ENCODE peak calls at places on chromosomes 7 and 10, in nine cellular contexts. S, A, Y, X, Z, M, C, F and D are unnamed samples. For H3K27me3 and H3K9me3, the result is how much of the 10 kb centered on the place peaks cover.

GRCh38 chr10:58335306-58336005 is 650 bp downstream of the UBE2D1 start:
- DNase-seq in A (no peak), Z (peak), S (no peak), X (peak), F (peak), C (peak), Y (peak), M (peak), D (no peak)

GRCh38 chr7:113799896-113800295 is 118.9 kb downstream of the PPP1R3A start:
- DNase-seq in Z (no peak), A (no peak), F (no peak), Y (no peak), X (no peak), S (no peak), C (no peak), M (no peak), D (no peak)

GRCh38 chr7:47852330-47853245 is 95.7 kb downstream of the PKD1L1 start:
- DNase-seq in F (no peak), S (no peak), C (peak), M (no peak), Y (no peak), Z (no peak), A (no peak), X (no peak), D (no peak)

GRCh38 chr10:125124907-125125306 is 35.5 kb downstream of the CTBP2 start:
- DNase-seq in M (no peak), X (no peak), Z (peak), F (no peak), A (no peak), S (peak), C (no peak), Y (no peak), D (no peak)

GRCh38 chr10:72275351-72276012 is 1.8 kb downstream of the DDIT4 start:
- DNase-seq in Z (no peak), X (no peak), A (no peak), Y (no peak), F (no peak), M (no peak), C (no peak), S (no peak), D (no peak)

GRCh38 chr10:13349776-13350274 is 1.7 kb upstream of the SEPHS1 start:
- DNase-seq in Z (peak), M (peak), Y (peak), F (no peak), S (peak), X (peak), A (no peak), C (peak), D (no peak)

GRCh38 chr10:102509387-102509786 is 5.6 kb downstream of the SUFU start:
- DNase-seq in Y (no peak), Z (peak), A (no peak), M (no peak), F (no peak), C (no peak), X (no peak), S (no peak), D (no peak)

GRCh38 chr10:86346169-86346793 is 20.3 kb downstream of the GRID1 start:
- DNase-seq in S (peak), A (no peak), F (no peak), Z (peak), X (no peak), Y (no peak), M (no peak), C (no peak), D (no peak)

GRCh38 chr10:74936577-74937445 is 110.4 kb downstream of the KAT6B start:
- DNase-seq in X (no peak), C (no peak), Z (no peak), F (no peak), M (no peak), S (no peak), A (no peak), Y (no peak), D (no peak)

GRCh38 chr10:68127995-68128394 is 18.7 kb downstream of the MYPN start:
- DNase-seq in Y (no peak), Z (no peak), F (no peak), C (no peak), X (no peak), M (no peak), A (no peak), S (no peak), D (no peak)

GRCh38 chr10:71995880-71996597 is 31.8 kb downstream of the CHST3 start:
- DNase-seq in S (no peak), Z (no peak), M (no peak), X (no peak), A (no peak), Y (no peak), C (no peak), F (no peak), D (no peak)

GRCh38 chr7:37212526-37212925 is 236.1 kb downstream of the ELMO1 start:
- DNase-seq in C (no peak), S (no peak), X (no peak), A (no peak), Y (no peak), Z (no peak), F (peak), M (no peak), D (no peak)

GRCh38 chr10:23073527-23073926 is 21.9 kb upstream of the MSRB2 start:
- DNase-seq in Z (no peak), S (no peak), F (no peak), Y (no peak), C (no peak), X (no peak), A (no peak), M (no peak), D (no peak)

GRCh38 chr7:12674053-12674452 is 13.4 kb upstream of the ARL4A start:
- DNase-seq in Z (no peak), F (no peak), X (no peak), M (no peak), S (no peak), Y (no peak), A (no peak), C (no peak), D (no peak)

GRCh38 chr7:111735661-111736323 is 173.5 kb upstream of the IMMP2L start:
- DNase-seq in F (peak), Z (no peak), Y (no peak), X (peak), M (peak), A (peak), C (peak), S (no peak), D (no peak)

GRCh38 chr10:25174461-25175230 is at the start of gene GPR158:
- DNase-seq in A (peak), X (peak), F (peak), C (peak), S (peak), Y (peak), Z (peak), M (peak), D (no peak)
- H3K27me3 ChIP-seq in A (under half), X (under half), F (under half), C (under half), S (under half), Y (under half), Z (under half), M (half or more), D (under half)

GRCh38 chr7:89584896-89585295 is 569.4 kb upstream of the STEAP1 start:
- DNase-seq in S (no peak), C (no peak), X (no peak), A (no peak), M (no peak), Y (no peak), F (no peak), Z (no peak), D (no peak)
- H3K9me3 ChIP-seq in S (under half), C (under half), X (under half), A (under half), M (under half), Y (under half), F (under half), Z (under half), D (under half)

GRCh38 chr7:27491534-27491933 is 171.1 kb downstream of the HIBADH start:
- DNase-seq in S (peak), C (no peak), M (no peak), F (no peak), Z (no peak), Y (no peak), A (no peak), X (no peak), D (no peak)

GRCh38 chr7:27487509-27487908 is 175.2 kb downstream of the HIBADH start:
- DNase-seq in M (no peak), F (no peak), Y (no peak), X (no peak), C (no peak), S (peak), Z (no peak), A (no peak), D (no peak)

DNA sequence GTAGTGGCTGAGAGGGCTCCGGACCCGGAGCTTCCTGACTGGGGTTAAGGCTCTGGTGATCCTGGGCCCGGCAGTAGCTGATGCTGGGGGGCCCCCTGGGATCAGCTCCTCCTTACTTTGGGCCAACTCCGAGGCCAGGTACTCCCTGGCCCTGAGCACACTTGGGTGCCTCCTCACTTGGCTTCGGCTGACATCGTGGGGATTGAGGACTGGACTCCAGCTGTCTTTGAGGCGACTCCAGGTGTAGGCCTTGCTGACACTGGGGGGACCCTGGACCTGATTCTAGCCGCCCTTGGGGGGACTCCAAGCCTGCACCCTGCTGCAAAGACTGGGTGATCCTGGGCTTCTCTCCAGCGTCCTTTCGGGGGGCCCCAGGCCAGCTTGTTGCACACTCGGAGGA is 170.5 kb downstream of the HIBADH start:
- DNase-seq in M (no peak), S (peak), C (no peak), A (no peak), Y (no peak), F (no peak), X (no peak), Z (no peak), D (no peak)
- H3K27me3 ChIP-seq in M (under half), S (under half), C (under half), A (under half), Y (under half), F (under half), X (under half), Z (under half), D (under half)

GRCh38 chr7:57426629-57427003 is 23.4 kb upstream of the ZNF716 start:
- DNase-seq in X (no peak), Z (peak), Y (no peak), A (no peak), C (no peak), S (no peak), F (no peak), M (no peak), D (peak)
- H3K9me3 ChIP-seq in X (half or more), Z (under half), Y (under half), A (under half), C (under half), S (under half), F (under half), M (under half), D (under half)

GRCh38 chr7:55310626-55311025 is 54.5 kb upstream of the LANCL2 start:
- DNase-seq in X (no peak), S (no peak), M (no peak), Y (no peak), F (no peak), A (no peak), Z (no peak), C (no peak), D (no peak)
- H3K27me3 ChIP-seq in X (under half), S (under half), M (under half), Y (under half), F (under half), A (under half), Z (under half), C (under half), D (under half)

DNA sequence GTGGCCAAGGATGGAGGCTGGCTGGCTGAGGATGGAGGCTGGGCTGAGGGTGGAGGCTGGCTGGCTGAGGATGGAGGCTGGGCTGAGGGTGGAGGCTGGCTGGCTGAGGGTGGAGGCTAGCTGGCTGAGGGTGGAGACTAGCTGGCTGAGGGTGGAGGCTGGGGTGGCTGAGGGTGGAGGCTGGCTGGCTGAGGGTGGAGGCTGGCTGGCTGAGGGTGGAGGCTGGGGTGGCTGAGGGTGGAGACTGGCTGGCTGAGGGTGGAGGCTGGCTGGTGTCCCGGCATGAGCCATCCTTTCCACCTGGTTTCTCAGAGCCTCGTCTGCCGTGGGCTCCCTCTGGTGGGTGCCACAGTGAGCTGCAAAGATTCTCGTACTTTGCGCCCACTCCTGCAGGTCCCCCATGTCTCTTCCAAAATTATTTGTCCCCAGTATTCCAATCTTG is 88.4 kb downstream of the ELFN1 start:
- DNase-seq in M (peak), Y (no peak), A (peak), S (peak), X (no peak), Z (peak), F (peak), C (peak), D (no peak)
- H3K9me3 ChIP-seq in M (under half), Y (under half), A (under half), S (under half), X (under half), Z (under half), F (under half), C (under half), D (under half)

GRCh38 chr7:16958724-16959123 is 76.9 kb upstream of the AGR3 start:
- DNase-seq in S (no peak), F (no peak), X (no peak), A (no peak), M (no peak), Y (no peak), Z (no peak), C (no peak), D (no peak)
- H3K27me3 ChIP-seq in S (under half), F (under half), X (under half), A (under half), M (under half), Y (under half), Z (under half), C (under half), D (under half)

GRCh38 chr7:136117539-136117938 is 140.4 kb upstream of the MTPN start:
- DNase-seq in S (peak), A (no peak), C (no peak), Z (no peak), M (no peak), X (no peak), Y (no peak), F (no peak), D (no peak)

GRCh38 chr7:136116186-136116585 is 139.0 kb upstream of the MTPN start:
- DNase-seq in Y (no peak), Z (no peak), A (no peak), X (no peak), F (no peak), S (peak), C (no peak), M (no peak), D (no peak)

GRCh38 chr7:136114966-136115762 is 138.0 kb upstream of the MTPN start:
- DNase-seq in M (peak), A (peak), F (peak), Y (no peak), X (peak), Z (no peak), C (peak), S (peak), D (no peak)
- H3K9me3 ChIP-seq in M (under half), A (under half), F (under half), Y (under half), X (under half), Z (under half), C (under half), S (under half), D (under half)